ENCODE peak calls at places on chromosome 14, in six cellular contexts. X, J, Y, M, P and A are unnamed samples.

GRCh38 chr14:65866906-65867305 is 454.4 kb downstream of the FUT8 start:
- DNase-seq in M (no peak), Y (no peak), X (no peak), P (no peak), J (peak), A (peak)

GRCh38 chr14:33966276-33966675 is 15.4 kb upstream of the EGLN3 start:
- DNase-seq in P (no peak), M (no peak), X (no peak), Y (no peak), J (no peak), A (peak)

GRCh38 chr14:85333313-85333712 is 196.6 kb upstream of the FLRT2 start:
- DNase-seq in Y (no peak), P (no peak), J (no peak), X (no peak), M (no peak), A (no peak)

GRCh38 chr14:70343141-70343540 is 16.3 kb downstream of the COX16 start:
- DNase-seq in X (no peak), J (no peak), M (no peak), P (no peak), Y (no peak), A (no peak)

GRCh38 chr14:22297376-22297775 is 291.6 kb downstream of the DAD1 start:
- DNase-seq in X (no peak), M (no peak), P (no peak), J (no peak), Y (no peak), A (no peak)

GRCh38 chr14:102825307-102826095 is 48.3 kb downstream of the TRAF3 start:
- DNase-seq in P (no peak), M (no peak), Y (no peak), X (no peak), J (no peak), A (no peak)

GRCh38 chr14:75053396-75054289 is 2.4 kb upstream of the MLH3 start:
- DNase-seq in P (no peak), X (no peak), J (no peak), M (no peak), Y (no peak), A (no peak)

GRCh38 chr14:101500061-101500460 is 61.2 kb upstream of the DIO3 start:
- DNase-seq in Y (no peak), J (no peak), P (no peak), M (no peak), X (no peak), A (no peak)

GRCh38 chr14:74429991-74430390 is 4.0 kb upstream of the SYNDIG1L start:
- DNase-seq in P (no peak), J (no peak), X (no peak), Y (no peak), M (no peak), A (no peak)

GRCh38 chr14:78070344-78070743 is 99.8 kb upstream of the NRXN3 start:
- DNase-seq in P (no peak), X (no peak), M (no peak), Y (no peak), J (no peak), A (no peak)

GRCh38 chr14:73258845-73259611 is 21.7 kb downstream of the PAPLN start:
- DNase-seq in M (no peak), Y (no peak), P (no peak), X (no peak), J (no peak), A (no peak)

GRCh38 chr14:90504643-90505042 is 107.8 kb downstream of the CALM1 start:
- DNase-seq in J (no peak), M (no peak), P (no peak), X (no peak), Y (no peak), A (no peak)

GRCh38 chr14:51691176-51691575 is 39.5 kb downstream of the FRMD6 start:
- DNase-seq in M (no peak), Y (no peak), X (no peak), P (no peak), J (no peak), A (no peak)

GRCh38 chr14:72739446-72740405 is 154.2 kb downstream of the DPF3 start:
- DNase-seq in P (peak), M (no peak), Y (no peak), J (no peak), X (no peak), A (no peak)

GRCh38 chr14:31206536-31207286 is 882 bp downstream of the HECTD1 start:
- DNase-seq in P (peak), M (peak), Y (no peak), X (no peak), J (peak), A (peak)

GRCh38 chr14:38873923-38874612 is 229.0 kb downstream of the SEC23A start:
- DNase-seq in X (no peak), Y (no peak), J (no peak), M (no peak), P (no peak), A (no peak)

GRCh38 chr14:65333926-65334687 is 78.4 kb upstream of the FUT8 start:
- DNase-seq in P (peak), M (no peak), X (peak), Y (no peak), J (peak), A (no peak)

GRCh38 chr14:52650774-52651173 is 44.6 kb downstream of the ERO1A start:
- DNase-seq in P (no peak), J (no peak), Y (no peak), X (no peak), M (no peak), A (no peak)

GRCh38 chr14:71574976-71575375 is 357.3 kb upstream of the RGS6 start:
- DNase-seq in P (no peak), J (no peak), Y (peak), X (no peak), M (no peak), A (no peak)

GRCh38 chr14:36513451-36514277 is 6.4 kb downstream of the NKX2-1 start:
- DNase-seq in M (no peak), J (no peak), Y (no peak), X (no peak), P (no peak), A (no peak)

GRCh38 chr14:79378020-79378419 is 833.3 kb downstream of the DIO2 start:
- DNase-seq in J (no peak), P (no peak), M (no peak), X (no peak), Y (no peak), A (no peak)

GRCh38 chr14:73886449-73887115 is at the start of gene ZNF410:
- DNase-seq in X (peak), Y (peak), J (peak), M (peak), P (peak), A (peak)

GRCh38 chr14:99273724-99274345 is 1.8 kb upstream of the BCL11B start:
- DNase-seq in P (no peak), Y (peak), M (no peak), J (peak), X (no peak), A (no peak)

GRCh38 chr14:35212471-35213142 is 79.6 kb upstream of the PSMA6 start:
- DNase-seq in J (no peak), P (no peak), X (no peak), M (no peak), Y (no peak), A (no peak)

GRCh38 chr14:38224328-38224727 is 16.6 kb downstream of the SSTR1 start:
- DNase-seq in M (no peak), Y (no peak), P (no peak), J (no peak), X (no peak), A (no peak)

GRCh38 chr14:34843011-34843554 is 32.1 kb downstream of the BAZ1A start:
- DNase-seq in X (peak), P (no peak), Y (peak), J (no peak), M (no peak), A (peak)

GRCh38 chr14:91947196-91948184 is at the start of gene FBLN5:
- DNase-seq in P (peak), Y (peak), J (peak), X (peak), M (no peak), A (peak)

GRCh38 chr14:76773188-76773885 is 12.1 kb downstream of the VASH1 start:
- DNase-seq in Y (peak), J (peak), X (peak), M (no peak), P (peak), A (peak)

GRCh38 chr14:92888896-92889295 is 34.1 kb upstream of the CHGA start:
- DNase-seq in P (no peak), J (no peak), Y (no peak), X (no peak), M (no peak), A (no peak)

GRCh38 chr14:37054869-37055268 is 117.5 kb downstream of the SLC25A21 start:
- DNase-seq in M (no peak), J (no peak), P (no peak), X (no peak), Y (no peak), A (no peak)

GRCh38 chr14:76917759-76918175 is 91.6 kb downstream of the LRRC74A start:
- DNase-seq in Y (no peak), J (no peak), M (no peak), P (peak), X (peak), A (no peak)

GRCh38 chr14:91464615-91465205 is 45.4 kb downstream of the PPP4R3A start:
- DNase-seq in P (no peak), Y (no peak), M (no peak), X (no peak), J (no peak), A (no peak)

GRCh38 chr14:89228921-89229639 is 188.0 kb downstream of the FOXN3 start:
- DNase-seq in M (no peak), Y (no peak), X (peak), P (no peak), J (no peak), A (no peak)

DNA sequence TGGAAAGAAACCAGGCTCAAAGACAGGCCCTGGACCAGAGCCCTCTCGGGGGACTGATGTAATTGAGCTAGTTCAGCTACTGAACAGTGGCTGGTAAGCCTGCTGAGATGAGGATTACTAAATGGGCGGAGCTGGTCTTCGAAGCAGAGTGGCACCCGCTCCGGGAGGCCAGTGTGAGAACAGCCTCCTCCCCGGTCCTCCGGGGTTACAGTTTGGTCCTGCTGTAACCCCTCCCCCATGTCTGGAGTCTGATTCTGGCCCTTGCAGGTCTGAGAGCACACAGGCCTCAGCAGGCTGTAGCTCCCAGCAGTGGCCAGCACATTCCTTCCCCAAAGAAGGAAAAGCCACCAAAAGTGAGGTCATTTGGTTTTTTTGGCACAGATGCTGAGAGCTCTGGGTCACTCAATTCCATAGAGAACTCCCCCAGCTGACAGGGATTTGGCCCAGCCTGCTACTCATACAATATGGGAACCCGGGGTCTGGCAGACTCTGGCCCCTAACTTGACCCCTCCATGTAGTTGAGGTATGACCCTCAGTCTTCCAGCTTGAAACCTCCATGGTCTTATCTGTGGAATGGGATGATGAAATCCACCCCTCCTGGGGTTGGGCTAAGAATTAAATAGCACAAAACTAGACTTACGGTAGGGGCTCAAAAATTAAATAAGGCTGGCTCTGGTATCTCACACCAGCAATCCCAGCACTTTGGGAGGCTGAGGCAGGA is 39.0 kb downstream of the ACTN1 start:
- DNase-seq in X (no peak), Y (peak), P (peak), J (peak), M (no peak), A (no peak)
- TF ChIP-seq POLR2A in X (no peak), Y (no peak), P (no peak), J (no peak), M (no peak), A (no peak)

GRCh38 chr14:100340454-100340813 is 17.3 kb downstream of the SLC25A47 start:
- DNase-seq in P (no peak), Y (no peak), X (no peak), M (no peak), J (no peak), A (no peak)
- TF ChIP-seq POLR2A in P (no peak), Y (no peak), X (no peak), M (no peak), J (no peak), A (no peak)

DNA sequence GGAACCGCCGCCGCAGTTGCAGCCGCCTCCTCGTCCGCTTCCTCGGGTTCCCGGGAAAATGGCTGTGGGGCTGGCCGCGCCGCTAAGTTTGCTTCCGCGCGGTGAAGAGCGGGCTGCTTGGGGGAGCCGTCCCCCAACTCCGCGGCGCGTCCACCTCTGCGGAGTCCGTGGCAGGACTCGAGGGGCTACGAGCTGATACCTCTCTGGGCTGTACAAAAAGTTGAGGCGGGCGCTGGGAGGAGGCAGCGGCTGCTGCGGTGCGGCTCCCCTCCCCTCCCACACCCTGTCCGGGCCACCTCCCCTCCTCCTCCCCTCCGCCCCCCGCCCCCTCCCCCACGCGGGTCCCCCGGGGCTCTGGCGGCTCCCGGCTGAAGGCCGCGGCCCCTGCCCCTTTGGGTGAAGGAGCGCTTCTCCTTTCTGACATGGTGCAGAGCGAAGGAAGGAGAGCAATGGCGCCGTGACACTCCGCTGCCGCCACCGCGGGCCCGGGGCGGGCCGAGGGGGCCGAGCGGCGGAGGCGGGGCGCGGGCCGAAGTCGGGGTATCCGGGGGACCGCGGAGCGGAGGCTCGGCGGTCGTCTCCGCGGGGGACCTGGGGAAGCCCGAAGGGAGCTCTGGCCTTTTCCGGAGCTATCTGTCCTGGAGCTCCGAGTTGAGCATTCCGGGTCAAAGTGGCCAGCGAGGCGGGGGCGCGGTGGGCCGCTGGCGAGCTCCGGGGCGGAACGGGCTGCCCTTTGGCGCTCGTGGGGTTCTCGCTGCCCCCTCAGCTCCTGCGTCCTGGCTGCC is 717 bp downstream of the ARID4A start:
- DNase-seq in Y (peak), P (peak), J (peak), X (peak), M (peak), A (peak)
- TF ChIP-seq POLR2A in Y (peak), P (no peak), J (no peak), X (no peak), M (no peak), A (no peak)

GRCh38 chr14:80942158-80942738 is 710 bp upstream of the CEP128 start:
- DNase-seq in Y (no peak), P (no peak), M (no peak), J (no peak), X (no peak), A (peak)

GRCh38 chr14:80944861-80945617 is 3.5 kb upstream of the CEP128 start:
- DNase-seq in J (no peak), Y (no peak), P (no peak), X (no peak), M (no peak), A (no peak)

GRCh38 chr14:80940146-80940545 is 1.4 kb downstream of the CEP128 start:
- DNase-seq in P (no peak), M (no peak), Y (no peak), J (no peak), X (no peak), A (peak)

GRCh38 chr14:80946187-80946586 is 4.6 kb upstream of the CEP128 start:
- DNase-seq in M (no peak), P (no peak), Y (no peak), J (no peak), X (no peak), A (no peak)

DNA sequence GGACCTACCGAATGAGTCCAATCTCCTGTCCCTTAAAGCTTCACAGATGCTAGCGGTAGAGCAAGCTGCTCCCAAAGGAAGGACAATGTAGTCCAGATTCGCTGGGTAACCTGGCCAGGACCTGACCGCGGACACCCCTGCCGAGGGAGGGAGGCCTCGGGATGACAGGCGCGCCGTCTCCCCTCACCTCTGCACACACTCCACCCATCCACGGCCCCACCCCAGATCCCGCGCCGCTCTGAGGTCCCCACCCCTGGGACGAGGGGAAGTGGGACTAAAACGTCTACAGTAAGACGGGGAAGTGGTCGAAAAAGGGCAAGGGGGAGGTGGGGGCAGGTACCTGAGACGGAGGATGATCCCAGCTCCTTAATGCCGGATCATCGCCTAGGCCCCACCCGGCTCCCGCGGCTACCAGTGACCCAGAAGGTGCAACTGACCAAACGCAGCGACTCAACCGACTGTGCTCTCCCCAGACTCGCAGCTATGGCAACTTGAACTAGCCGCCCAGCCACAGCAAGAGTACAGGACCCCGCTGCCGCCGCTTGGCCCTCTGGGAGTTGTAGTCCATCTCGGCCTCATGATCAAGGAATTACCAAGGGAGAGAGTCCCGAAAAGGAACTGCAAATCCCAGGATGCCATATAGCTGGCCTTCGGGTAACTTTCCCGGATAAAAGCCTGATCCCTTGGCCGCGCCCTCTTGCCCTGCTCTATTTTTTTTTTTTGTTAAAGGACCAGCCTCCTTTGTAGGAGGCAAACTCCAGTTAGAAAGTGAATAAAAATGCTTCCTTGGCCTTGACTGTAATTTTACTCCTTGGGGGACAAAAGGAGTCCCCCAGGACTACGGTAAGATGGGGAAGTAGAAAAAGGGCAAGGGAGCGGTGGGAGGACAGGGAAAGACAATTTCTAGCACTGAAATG is at the start of gene CEP128:
- DNase-seq in P (peak), Y (peak), X (peak), J (peak), M (peak), A (peak)
- TF ChIP-seq POLR2A in P (no peak), Y (peak), X (no peak), J (no peak), M (no peak), A (peak)

GRCh38 chr14:68562911-68563255 is 230.0 kb downstream of the ZFP36L1 start:
- DNase-seq in M (no peak), J (no peak), Y (no peak), X (no peak), P (no peak), A (no peak)

GRCh38 chr14:68558096-68558495 is 234.8 kb downstream of the ZFP36L1 start:
- DNase-seq in X (no peak), Y (no peak), P (peak), J (no peak), M (no peak), A (no peak)

GRCh38 chr14:68561531-68562007 is 231.3 kb downstream of the ZFP36L1 start:
- DNase-seq in M (no peak), J (no peak), P (no peak), Y (no peak), X (no peak), A (no peak)

GRCh38 chr14:68557648-68558047 is 235.2 kb downstream of the ZFP36L1 start:
- DNase-seq in P (no peak), Y (no peak), M (no peak), J (no peak), X (no peak), A (no peak)

GRCh38 chr14:68559949-68560348 is 232.9 kb downstream of the ZFP36L1 start:
- DNase-seq in J (no peak), Y (no peak), X (no peak), M (no peak), P (no peak), A (no peak)
- TF ChIP-seq POLR2A in J (no peak), Y (no peak), X (no peak), M (no peak), P (no peak), A (no peak)

DNA sequence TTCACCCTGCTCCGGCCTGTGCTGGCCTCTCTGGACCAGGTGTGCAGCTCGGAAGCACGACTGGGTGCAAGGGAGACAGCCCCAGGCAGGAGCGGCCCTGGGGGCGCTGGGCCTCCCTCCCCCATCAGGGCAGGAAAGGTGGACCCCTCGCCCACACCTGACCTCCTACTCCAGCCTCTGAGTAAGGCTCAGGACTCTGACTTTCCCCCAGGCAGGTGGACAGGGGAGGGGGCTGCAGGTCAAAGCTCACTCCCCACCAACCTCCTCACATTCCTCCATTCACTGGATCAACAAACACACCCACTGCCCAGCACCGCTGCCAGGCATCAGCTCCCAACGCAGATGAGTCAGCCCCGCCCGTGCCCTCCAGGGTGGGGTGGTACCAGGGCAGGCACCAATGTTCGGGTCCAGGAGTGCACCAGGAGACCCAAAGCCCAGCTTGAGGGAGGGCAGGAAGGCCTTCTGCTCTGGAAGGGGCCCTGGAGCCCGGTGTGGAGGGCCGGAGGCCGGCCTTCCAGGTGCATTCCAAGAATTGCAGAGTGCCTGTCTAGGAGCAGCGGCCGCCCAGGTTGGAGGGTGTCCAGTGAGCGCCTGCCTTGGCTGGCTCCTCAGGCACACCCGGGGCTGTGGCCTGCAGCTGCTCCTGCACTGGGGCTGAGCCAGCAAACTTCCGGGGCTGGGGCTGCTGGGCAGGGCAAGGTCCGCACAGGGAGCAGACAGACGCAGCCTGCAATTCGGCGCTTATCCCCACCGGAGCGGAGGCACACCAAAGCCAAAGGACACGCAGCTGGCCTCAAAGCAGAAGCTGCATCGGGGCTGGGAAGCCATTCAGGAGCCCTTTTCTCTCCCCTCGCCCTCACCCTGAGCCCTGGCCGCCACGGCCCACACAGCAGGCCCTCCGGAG is 1.6 kb upstream of the INF2 start:
- DNase-seq in Y (peak), M (no peak), J (peak), X (no peak), P (peak), A (no peak)
- TF ChIP-seq POLR2A in Y (peak), M (no peak), J (peak), X (no peak), P (no peak), A (no peak)